ENCODE peak calls at places on chromosomes 5 and 9, in four cellular contexts. W is MM.1S, N is caudate nucleus, I is ascending aorta. X is an unnamed sample.

GRCh38 chr9:3023449-3023848 is 179.6 kb upstream of the PUM3 start:
- DNase-seq in W (no peak), N (peak), I (no peak), X (no peak)

GRCh38 chr9:76878933-76879332 is 27.0 kb downstream of the PRUNE2 start:
- DNase-seq in W (no peak), N (no peak), I (no peak), X (no peak)

GRCh38 chr9:100679834-100680233 is 102.0 kb downstream of the CAVIN4 start:
- DNase-seq in W (no peak), N (no peak), I (no peak), X (no peak)

GRCh38 chr5:139645495-139645871 is 2.7 kb upstream of the CXXC5 start:
- DNase-seq in W (no peak), N (no peak), I (no peak), X (no peak)

GRCh38 chr5:54360089-54360488 is 49.7 kb upstream of the ARL15 start:
- DNase-seq in W (no peak), N (no peak), I (no peak), X (no peak)

GRCh38 chr5:150619359-150620230 is 20.9 kb upstream of the SYNPO start:
- DNase-seq in W (no peak), N (peak), I (no peak), X (no peak)

GRCh38 chr5:149407331-149408251 is 28.5 kb upstream of the IL17B start:
- DNase-seq in W (no peak), N (no peak), I (no peak), X (no peak)

GRCh38 chr9:118222375-118222774 is 518.2 kb downstream of the TLR4 start:
- DNase-seq in W (no peak), N (no peak), I (no peak), X (peak)

GRCh38 chr5:148443998-148444397 is 60.2 kb downstream of the FBXO38 start:
- DNase-seq in W (peak), N (peak), I (no peak), X (no peak)

GRCh38 chr5:35171108-35171507 is 59.2 kb downstream of the PRLR start:
- DNase-seq in W (no peak), N (no peak), I (no peak), X (no peak)

GRCh38 chr9:80995759-80996158 is 693.6 kb downstream of the TLE1 start:
- DNase-seq in W (no peak), N (no peak), I (no peak), X (no peak)

GRCh38 chr9:134056483-134057310 is 11.1 kb downstream of the BRD3 start:
- DNase-seq in W (no peak), N (no peak), I (peak), X (no peak)

GRCh38 chr5:132459031-132459982 is 31.3 kb downstream of the IRF1 start:
- DNase-seq in W (no peak), N (no peak), I (no peak), X (no peak)

GRCh38 chr5:112653638-112654037 is 84.0 kb upstream of the APC start:
- DNase-seq in W (no peak), N (no peak), I (no peak), X (no peak)

GRCh38 chr9:114336157-114336556 is 6.5 kb downstream of the ORM2 start:
- DNase-seq in W (no peak), N (no peak), I (no peak), X (no peak)

GRCh38 chr5:33470544-33470943 is 29.8 kb downstream of the TARS1 start:
- DNase-seq in W (no peak), N (no peak), I (no peak), X (no peak)

GRCh38 chr5:159913048-159913447 is 3.2 kb upstream of the ADRA1B start:
- DNase-seq in W (no peak), N (no peak), I (no peak), X (no peak)

GRCh38 chr5:159910843-159911229 is 5.4 kb upstream of the ADRA1B start:
- DNase-seq in W (no peak), N (no peak), I (no peak), X (no peak)

GRCh38 chr5:159911349-159911748 is 4.9 kb upstream of the ADRA1B start:
- DNase-seq in W (no peak), N (no peak), I (no peak), X (no peak)

GRCh38 chr5:159913481-159913880 is 2.8 kb upstream of the ADRA1B start:
- DNase-seq in W (no peak), N (no peak), I (no peak), X (no peak)

DNA sequence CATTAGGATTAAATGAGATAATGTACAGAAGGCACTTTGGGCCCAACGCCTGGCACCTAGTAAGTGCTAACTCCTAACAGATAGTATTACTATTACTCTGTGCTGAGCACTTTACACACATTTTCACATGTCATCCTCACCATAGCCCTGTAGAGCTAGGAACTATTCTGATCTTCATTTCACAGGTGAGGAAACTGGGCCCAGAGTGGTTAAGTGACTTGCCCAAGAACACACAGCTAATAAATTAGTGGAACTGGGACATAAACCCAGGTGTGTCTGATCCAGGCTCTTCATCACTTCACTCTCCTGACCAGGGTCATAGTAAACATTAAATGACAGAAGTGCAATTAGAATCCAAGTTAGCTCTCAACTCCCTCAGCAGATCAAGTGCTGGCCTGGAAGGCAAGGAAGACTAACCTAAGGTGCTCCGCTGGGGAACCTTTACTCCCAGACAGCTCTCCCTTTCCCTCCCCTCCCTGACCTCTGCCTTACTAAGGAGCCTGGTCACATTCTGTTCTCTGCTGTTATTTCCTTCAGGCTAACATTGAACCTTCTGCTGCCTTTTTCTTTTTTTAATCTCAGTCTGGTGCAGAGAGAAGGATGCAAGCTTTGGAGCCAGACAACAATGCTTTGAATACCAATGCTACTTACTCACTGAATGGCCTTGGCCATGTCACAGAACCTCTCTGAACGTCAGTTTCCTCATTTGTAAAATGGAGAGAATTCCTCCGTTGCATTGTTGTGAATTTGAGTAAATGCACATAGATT is 4.1 kb upstream of the ADRA1B start:
- DNase-seq in W (no peak), N (no peak), I (no peak), X (no peak)
- H3K27ac ChIP-seq in W (no peak), N (no peak), I (peak), X (no peak)

GRCh38 chr5:179113143-179113530 is 53.0 kb downstream of the ZNF354C start:
- DNase-seq in W (no peak), N (no peak), I (no peak), X (no peak)

GRCh38 chr5:179110528-179110927 is 50.4 kb downstream of the ZNF354C start:
- DNase-seq in W (no peak), N (no peak), I (no peak), X (no peak)

GRCh38 chr5:179113945-179114641 is 53.9 kb downstream of the ZNF354C start:
- DNase-seq in W (no peak), N (no peak), I (no peak), X (no peak)

GRCh38 chr5:179112469-179113142 is 52.4 kb downstream of the ZNF354C start:
- DNase-seq in W (no peak), N (no peak), I (no peak), X (no peak)

GRCh38 chr5:179111267-179112207 is 51.4 kb downstream of the ZNF354C start:
- DNase-seq in W (no peak), N (no peak), I (no peak), X (no peak)
- H3K27ac ChIP-seq in W (no peak), N (no peak), I (no peak), X (no peak)

GRCh38 chr9:98871456-98872065 is 64.1 kb downstream of the GALNT12 start:
- DNase-seq in W (no peak), N (no peak), I (no peak), X (no peak)
- H3K27ac ChIP-seq in W (no peak), N (no peak), I (no peak), X (no peak)

GRCh38 chr9:25678147-25678666 is at the start of gene TUSC1:
- DNase-seq in W (peak), N (peak), I (peak), X (peak)
- H3K27ac ChIP-seq in W (no peak), N (peak), I (peak), X (peak)

GRCh38 chr9:14372437-14373318 is 58.7 kb upstream of the NFIB start:
- DNase-seq in W (no peak), N (no peak), I (no peak), X (no peak)
- H3K27ac ChIP-seq in W (no peak), N (no peak), I (no peak), X (no peak)

GRCh38 chr5:134563962-134564361 is 38.5 kb downstream of the JADE2 start:
- DNase-seq in W (no peak), N (no peak), I (no peak), X (no peak)
- H3K27ac ChIP-seq in W (no peak), N (no peak), I (no peak), X (no peak)

DNA sequence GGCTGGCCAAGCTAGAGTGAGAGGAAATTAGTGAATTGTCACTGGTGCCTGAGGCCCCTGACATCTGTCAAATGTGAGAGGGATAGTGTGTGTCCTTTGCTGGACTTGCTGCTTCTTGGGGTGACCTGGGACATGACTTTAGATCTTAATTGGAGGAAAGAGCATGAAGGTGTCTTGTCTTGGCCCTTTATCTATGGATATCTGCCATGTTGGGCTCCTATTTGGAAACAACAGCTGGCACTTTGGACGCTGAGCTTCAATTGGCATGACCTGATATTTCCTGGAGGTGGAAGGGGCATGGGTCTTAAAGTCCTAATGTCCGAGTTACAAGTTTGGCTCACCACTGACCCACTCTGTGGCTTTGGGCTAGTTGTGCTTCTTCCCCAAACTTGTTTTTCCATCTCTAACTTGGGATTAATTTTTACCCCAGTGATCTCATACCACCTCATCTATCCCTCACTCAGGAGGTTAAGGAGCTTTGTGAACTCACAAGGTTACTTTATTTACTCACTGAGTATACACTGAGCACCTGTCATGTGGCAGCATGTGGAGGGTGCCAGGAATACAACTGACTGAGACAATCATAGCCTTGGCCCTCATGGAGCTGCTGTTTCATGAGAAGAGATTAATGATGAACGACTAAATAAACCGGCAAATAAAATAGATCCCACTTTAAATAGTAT is 30.1 kb upstream of the CXCL14 start:
- DNase-seq in W (no peak), N (no peak), I (no peak), X (no peak)
- H3K27ac ChIP-seq in W (no peak), N (no peak), I (no peak), X (no peak)

GRCh38 chr9:122546196-122546595 is 6.7 kb upstream of the OR1N2 start:
- DNase-seq in W (no peak), N (no peak), I (no peak), X (no peak)
- H3K27ac ChIP-seq in W (no peak), N (no peak), I (no peak), X (no peak)

DNA sequence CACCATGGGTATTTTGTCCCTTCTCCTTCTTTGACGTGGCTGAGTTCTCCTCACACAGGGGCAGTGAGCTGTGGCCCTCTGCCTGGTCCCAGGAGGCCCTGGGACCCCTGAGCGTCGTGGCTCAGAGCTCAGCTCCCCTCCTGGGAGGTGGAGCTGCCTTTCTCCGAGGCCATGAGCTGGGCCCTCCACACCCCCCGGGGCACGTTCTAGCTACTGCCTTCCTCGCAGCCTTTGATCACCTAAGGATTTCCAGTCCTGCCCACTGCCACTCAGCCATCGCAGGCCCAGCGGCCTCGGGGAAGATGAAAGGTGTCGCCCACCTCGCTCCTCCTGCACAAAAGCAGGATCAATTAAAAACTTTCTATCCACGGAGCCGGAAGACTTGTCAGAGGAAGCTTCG is 94.8 kb upstream of the RAPGEF1 start:
- DNase-seq in W (no peak), N (no peak), I (no peak), X (no peak)
- H3K27ac ChIP-seq in W (no peak), N (no peak), I (no peak), X (no peak)

X was measured in substantia nigra.